ENCODE peak calls at places on chromosomes 3 and 15, in four cellular contexts. One of them, this sample, is unnamed.
A peak's percentile ranks its signal among the peaks of the same experiment; 100 is the strongest.

GRCh38 chr3:172512363-172512762 is 10.9 kb downstream of the TNFSF10 start:
- DNase-seq in spleen: peak; percentile 94
- DNase-seq in ovary: no peak
- DNase-seq in right atrium auricular region: peak; percentile 68
- DNase-seq in this sample: no peak

GRCh38 chr15:89444855-89445254 is 51.5 kb downstream of the RHCG start:
- DNase-seq in spleen: no peak
- DNase-seq in right atrium auricular region: no peak
- DNase-seq in ovary: no peak
- DNase-seq in this sample: no peak

GRCh38 chr3:61981005-61981404 is 392.3 kb downstream of the FEZF2 start:
- DNase-seq in ovary: no peak
- DNase-seq in spleen: no peak
- DNase-seq in right atrium auricular region: no peak
- DNase-seq in this sample: no peak

GRCh38 chr15:67030036-67030762 is 35.2 kb upstream of the SMAD3 start:
- DNase-seq in spleen: no peak
- DNase-seq in right atrium auricular region: no peak
- DNase-seq in ovary: no peak
- DNase-seq in this sample: no peak

GRCh38 chr15:36790891-36791290 is 211.5 kb downstream of the CDIN1 start:
- DNase-seq in ovary: no peak
- DNase-seq in right atrium auricular region: no peak
- DNase-seq in spleen: no peak
- DNase-seq in this sample: no peak

GRCh38 chr3:62110801-62111200 is 262.5 kb downstream of the FEZF2 start:
- DNase-seq in ovary: no peak
- DNase-seq in spleen: no peak
- DNase-seq in right atrium auricular region: no peak
- DNase-seq in this sample: no peak

GRCh38 chr3:178419078-178419477 is 117.2 kb upstream of the KCNMB2 start:
- DNase-seq in ovary: no peak
- DNase-seq in right atrium auricular region: no peak
- DNase-seq in spleen: no peak
- DNase-seq in this sample: no peak

GRCh38 chr3:129087138-129087702 is 26.6 kb downstream of the GP9 start:
- DNase-seq in right atrium auricular region: peak; percentile 73
- DNase-seq in spleen: no peak
- DNase-seq in ovary: peak; percentile 77
- DNase-seq in this sample: no peak

GRCh38 chr15:74370471-74370870 is 3.0 kb upstream of the CYP11A1 start:
- DNase-seq in ovary: no peak
- DNase-seq in spleen: no peak
- DNase-seq in right atrium auricular region: no peak
- DNase-seq in this sample: no peak

GRCh38 chr15:91473894-91474293 is 373.8 kb downstream of the SV2B start:
- DNase-seq in spleen: no peak
- DNase-seq in right atrium auricular region: no peak
- DNase-seq in ovary: no peak
- DNase-seq in this sample: no peak

GRCh38 chr3:175456496-175456895 is 597.4 kb downstream of the NAALADL2 start:
- DNase-seq in ovary: no peak
- DNase-seq in spleen: no peak
- DNase-seq in right atrium auricular region: no peak
- DNase-seq in this sample: no peak

GRCh38 chr15:67145710-67146109 is 80.3 kb downstream of the SMAD3 start:
- DNase-seq in right atrium auricular region: no peak
- DNase-seq in ovary: no peak
- DNase-seq in spleen: no peak
- DNase-seq in this sample: no peak

GRCh38 chr3:3086239-3086638 is 23.9 kb downstream of the IL5RA start:
- DNase-seq in ovary: no peak
- DNase-seq in spleen: no peak
- DNase-seq in right atrium auricular region: no peak
- DNase-seq in this sample: no peak

GRCh38 chr3:48301814-48302194 is 31.7 kb downstream of the SPINK8 start:
- DNase-seq in spleen: no peak
- DNase-seq in right atrium auricular region: no peak
- DNase-seq in ovary: peak; percentile 48
- DNase-seq in this sample: no peak

GRCh38 chr3:76199382-76199781 is 414.0 kb upstream of the ZNF717 start:
- DNase-seq in right atrium auricular region: no peak
- DNase-seq in ovary: no peak
- DNase-seq in spleen: no peak
- DNase-seq in this sample: no peak

GRCh38 chr3:195194559-195195161 is 76.3 kb downstream of the XXYLT1 start:
- DNase-seq in right atrium auricular region: peak; percentile 7
- DNase-seq in spleen: no peak
- DNase-seq in ovary: no peak
- DNase-seq in this sample: no peak

GRCh38 chr3:138799822-138800221 is 34.9 kb downstream of the PIK3CB start:
- DNase-seq in spleen: no peak
- DNase-seq in ovary: no peak
- DNase-seq in right atrium auricular region: no peak
- DNase-seq in this sample: no peak

GRCh38 chr15:76366714-76367113 is 30.1 kb downstream of the ISL2 start:
- DNase-seq in right atrium auricular region: no peak
- DNase-seq in ovary: no peak
- DNase-seq in spleen: no peak
- DNase-seq in this sample: no peak

GRCh38 chr3:196975349-196975748 is 6.7 kb upstream of the PIGZ start:
- DNase-seq in ovary: no peak
- DNase-seq in right atrium auricular region: no peak
- DNase-seq in spleen: no peak
- DNase-seq in this sample: no peak

DNA sequence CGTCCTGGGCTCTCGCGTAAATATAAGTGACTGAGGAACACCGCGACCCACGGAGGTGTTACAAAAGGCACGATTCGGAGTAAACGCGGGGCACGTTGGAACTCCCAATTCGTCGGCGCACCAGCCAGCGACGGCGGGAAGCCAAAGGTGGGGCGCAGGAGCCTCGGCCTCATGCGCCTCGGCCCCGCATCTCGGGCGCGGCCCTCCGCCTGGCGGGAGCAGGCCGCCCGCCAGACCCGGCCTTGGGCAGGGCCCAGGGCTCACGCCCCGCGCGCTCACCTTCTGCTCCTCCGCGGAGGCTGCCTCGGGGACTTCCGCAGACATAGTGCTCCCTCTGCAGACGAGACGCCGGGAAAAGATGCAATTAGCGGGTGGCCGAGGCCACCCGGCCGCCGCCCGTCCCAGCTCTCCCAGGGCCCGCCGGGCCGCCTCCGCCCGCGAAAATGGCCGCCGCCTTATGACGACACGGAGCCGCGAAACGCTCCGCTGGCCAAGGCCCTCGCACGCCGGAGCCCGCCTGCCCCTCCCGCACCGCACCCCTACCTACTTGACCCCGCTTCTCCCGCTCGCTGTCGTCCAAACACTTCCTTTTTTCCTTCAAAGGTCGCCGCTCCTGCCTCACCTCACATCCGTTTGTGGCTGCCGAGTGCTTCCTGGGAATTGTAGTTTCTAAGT is at the start of gene ARPP19:
- DNase-seq in ovary: peak; percentile 90
- DNase-seq in spleen: peak; percentile 96
- DNase-seq in right atrium auricular region: peak; percentile 89
- DNase-seq in this sample: peak; percentile 95
- TF ChIP-seq CTCF in ovary: no peak
- TF ChIP-seq CTCF in spleen: peak; percentile 14
- TF ChIP-seq CTCF in right atrium auricular region: peak; percentile 50
- TF ChIP-seq CTCF in this sample: peak; percentile 64

GRCh38 chr15:68921926-68922325 is 8.4 kb upstream of the SPESP1 start:
- DNase-seq in spleen: no peak
- DNase-seq in right atrium auricular region: no peak
- DNase-seq in ovary: no peak
- DNase-seq in this sample: no peak
- TF ChIP-seq CTCF in spleen: no peak
- TF ChIP-seq CTCF in right atrium auricular region: no peak
- TF ChIP-seq CTCF in ovary: no peak
- TF ChIP-seq CTCF in this sample: no peak

GRCh38 chr3:189295089-189295488 is 123.3 kb downstream of the TPRG1 start:
- DNase-seq in ovary: no peak
- DNase-seq in right atrium auricular region: no peak
- DNase-seq in spleen: no peak
- DNase-seq in this sample: no peak
- TF ChIP-seq CTCF in ovary: no peak
- TF ChIP-seq CTCF in right atrium auricular region: no peak
- TF ChIP-seq CTCF in spleen: no peak
- TF ChIP-seq CTCF in this sample: no peak

GRCh38 chr3:11642455-11643162 is 1.1 kb downstream of the VGLL4 start:
- DNase-seq in spleen: peak; percentile 95
- DNase-seq in ovary: peak; percentile 85
- DNase-seq in right atrium auricular region: peak; percentile 85
- DNase-seq in this sample: no peak
- TF ChIP-seq CTCF in spleen: no peak
- TF ChIP-seq CTCF in ovary: peak; percentile 28
- TF ChIP-seq CTCF in right atrium auricular region: peak; percentile 39
- TF ChIP-seq CTCF in this sample: peak; percentile 28

DNA sequence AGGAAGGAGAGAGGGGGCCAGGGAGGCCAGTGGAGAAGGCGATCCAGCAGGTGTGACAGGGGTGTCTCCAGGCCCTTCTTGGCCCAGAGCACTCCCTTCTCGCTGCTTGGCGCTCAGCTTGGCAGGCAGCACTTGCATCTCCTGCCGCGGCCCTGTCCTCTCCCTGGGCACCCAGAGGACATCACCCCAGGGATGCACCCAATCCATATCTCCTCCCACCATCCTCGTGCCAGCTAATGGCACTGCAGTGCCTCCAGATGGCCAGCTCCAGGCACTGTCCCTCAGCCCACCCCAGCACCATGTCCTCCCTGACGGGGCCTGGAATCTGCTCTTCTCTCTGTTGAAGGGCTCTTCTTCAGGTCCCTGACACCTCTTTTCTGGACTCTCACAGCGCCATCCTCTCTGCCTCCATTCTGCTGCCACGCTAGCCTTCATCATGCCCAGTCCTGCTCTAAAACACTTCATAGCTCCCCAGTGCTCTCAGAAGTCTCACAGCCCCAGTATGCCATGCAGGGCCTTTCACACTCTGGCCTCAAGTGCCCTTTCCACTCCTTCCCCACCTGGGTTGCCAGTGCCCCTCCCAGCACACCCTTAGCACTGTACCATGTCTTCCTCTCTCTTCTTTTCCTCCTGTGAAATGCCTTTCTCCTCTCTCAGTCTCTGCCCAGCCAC is 106.8 kb upstream of the SLC6A11 start:
- DNase-seq in right atrium auricular region: no peak
- DNase-seq in spleen: no peak
- DNase-seq in ovary: no peak
- DNase-seq in this sample: no peak
- TF ChIP-seq CTCF in right atrium auricular region: no peak
- TF ChIP-seq CTCF in spleen: no peak
- TF ChIP-seq CTCF in ovary: no peak
- TF ChIP-seq CTCF in this sample: peak; percentile 33

GRCh38 chr3:16262195-16262594 is 2.5 kb downstream of the DPH3 start:
- DNase-seq in ovary: no peak
- DNase-seq in right atrium auricular region: no peak
- DNase-seq in spleen: no peak
- DNase-seq in this sample: no peak

GRCh38 chr3:16265455-16265786 is 409 bp downstream of the OXNAD1 start:
- DNase-seq in ovary: no peak
- DNase-seq in spleen: no peak
- DNase-seq in right atrium auricular region: no peak
- DNase-seq in this sample: no peak

GRCh38 chr3:16264174-16264707 is 502 bp downstream of the DPH3 start:
- DNase-seq in ovary: no peak
- DNase-seq in right atrium auricular region: no peak
- DNase-seq in spleen: peak; percentile 72
- DNase-seq in this sample: no peak

GRCh38 chr3:16266714-16267113 is 1.7 kb downstream of the OXNAD1 start:
- DNase-seq in right atrium auricular region: no peak
- DNase-seq in spleen: no peak
- DNase-seq in ovary: no peak
- DNase-seq in this sample: no peak

DNA sequence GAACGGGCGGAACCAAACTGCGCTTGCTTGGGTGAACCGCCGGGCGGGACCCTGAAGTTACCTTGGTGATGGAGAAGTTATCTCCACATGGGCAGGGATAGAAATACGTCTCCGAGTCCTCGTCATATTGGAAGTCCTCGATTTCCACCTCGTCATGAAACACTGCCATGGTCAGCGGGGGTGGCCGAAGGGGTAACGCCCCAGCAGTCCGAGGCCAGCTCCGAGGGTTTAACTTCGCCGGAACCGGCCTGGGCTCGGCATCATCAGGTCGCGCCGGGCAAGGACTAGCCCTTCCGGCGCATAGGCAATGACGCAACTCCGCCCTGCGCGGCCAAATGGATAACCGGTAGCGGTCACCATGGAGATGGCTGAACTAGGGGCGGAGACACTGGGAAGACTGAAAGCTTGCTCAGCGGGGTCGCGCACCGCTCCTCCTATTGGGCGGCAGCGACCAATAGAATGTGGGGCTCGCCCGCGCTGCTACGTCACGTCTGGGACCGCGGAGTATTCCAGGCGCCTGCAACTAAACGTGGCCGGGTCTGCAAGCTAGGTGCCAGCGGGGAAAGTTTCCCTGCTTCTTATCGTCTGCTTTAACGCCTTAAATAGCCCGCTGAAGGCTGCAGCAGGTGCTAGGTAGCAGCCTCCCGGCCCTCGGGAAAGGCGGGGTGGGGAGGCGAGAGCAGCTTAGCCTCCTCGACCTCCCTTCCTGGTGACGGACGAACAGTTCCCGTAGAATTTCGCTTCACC is at the start of the genes DPH3 and OXNAD1:
- DNase-seq in right atrium auricular region: peak; percentile 100
- DNase-seq in ovary: peak; percentile 100
- DNase-seq in spleen: peak; percentile 100
- DNase-seq in this sample: peak; percentile 100
- TF ChIP-seq CTCF in right atrium auricular region: no peak
- TF ChIP-seq CTCF in ovary: no peak
- TF ChIP-seq CTCF in spleen: peak; percentile 61
- TF ChIP-seq CTCF in this sample: peak; percentile 28

GRCh38 chr3:100761211-100761921 is 52.1 kb downstream of the TFG start:
- DNase-seq in spleen: no peak
- DNase-seq in right atrium auricular region: no peak
- DNase-seq in ovary: no peak
- DNase-seq in this sample: no peak
- TF ChIP-seq CTCF in spleen: no peak
- TF ChIP-seq CTCF in right atrium auricular region: no peak
- TF ChIP-seq CTCF in ovary: no peak
- TF ChIP-seq CTCF in this sample: peak; percentile 32

GRCh38 chr15:80673561-80674244 is 21.4 kb upstream of the ABHD17C start:
- DNase-seq in right atrium auricular region: no peak
- DNase-seq in spleen: no peak
- DNase-seq in ovary: no peak
- DNase-seq in this sample: no peak
- TF ChIP-seq CTCF in right atrium auricular region: no peak
- TF ChIP-seq CTCF in spleen: no peak
- TF ChIP-seq CTCF in ovary: no peak
- TF ChIP-seq CTCF in this sample: no peak

This sample was measured in chondrocyte.